ENCODE peak calls at places on chromosomes 2 and 18, in ten cellular contexts. V is spleen; N is mucosa of descending colon; W is colonic mucosa; Z is heart right ventricle; O is astrocyte; B is gastrocnemius medialis; F is CD8-positive, alpha-beta T cell; L is keratinocyte; R is GM23248. E is an unnamed sample.
A peak's percentile ranks its signal among the peaks of the same experiment; 100 is the strongest.

GRCh38 chr2:120306091-120306490 is 39.8 kb upstream of the INHBB start:
- DNase-seq in V (no peak), N (no peak), W (no peak), Z (no peak), O (no peak), B (no peak), F (no peak), L (no peak), R (no peak), E (no peak)

GRCh38 chr18:27695509-27695908 is 481.4 kb downstream of the CDH2 start:
- DNase-seq in V (no peak), N (no peak), W (no peak), Z (no peak), O (peak; percentile 40), B (no peak), F (no peak), L (no peak), R (no peak), E (peak; percentile 50)

GRCh38 chr18:3485153-3486149 is 35.5 kb downstream of the TGIF1 start:
- DNase-seq in V (no peak), N (no peak), W (no peak), Z (no peak), O (peak; percentile 24), B (no peak), F (no peak), L (no peak), R (no peak), E (no peak)

GRCh38 chr18:10020176-10020575 is 106.4 kb downstream of the VAPA start:
- DNase-seq in V (no peak), N (no peak), W (no peak), Z (no peak), O (no peak), B (no peak), F (no peak), L (no peak), R (peak; percentile 10), E (no peak)

GRCh38 chr2:1561793-1562521 is 148.7 kb downstream of the TPO start:
- DNase-seq in V (peak; percentile 73), N (no peak), W (no peak), Z (peak; percentile 47), O (no peak), B (no peak), F (no peak), L (no peak), R (peak; percentile 47), E (no peak)

GRCh38 chr2:126409850-126410249 is 246.1 kb upstream of the GYPC start:
- DNase-seq in V (no peak), N (no peak), W (no peak), Z (no peak), O (no peak), B (no peak), F (no peak), L (no peak), R (no peak), E (no peak)

GRCh38 chr2:73291461-73292315 is 1.7 kb downstream of the EGR4 start:
- DNase-seq in V (peak; percentile 74), N (no peak), W (no peak), Z (no peak), O (no peak), B (no peak), F (no peak), L (no peak), R (no peak), E (no peak)

GRCh38 chr18:77208969-77209368 is 40.7 kb upstream of the GALR1 start:
- DNase-seq in V (no peak), N (no peak), W (no peak), Z (peak; percentile 52), O (peak; percentile 46), B (no peak), F (no peak), L (no peak), R (peak; percentile 80), E (peak; percentile 63)

GRCh38 chr18:36744261-36744876 is 84.4 kb downstream of the TPGS2 start:
- DNase-seq in V (no peak), N (no peak), W (no peak), Z (no peak), O (peak; percentile 70), B (no peak), F (no peak), L (no peak), R (peak; percentile 77), E (no peak)

GRCh38 chr18:58069104-58069503 is 25.1 kb downstream of the NEDD4L start:
- DNase-seq in V (no peak), N (no peak), W (no peak), Z (no peak), O (no peak), B (no peak), F (no peak), L (no peak), R (no peak), E (no peak)

GRCh38 chr2:19020144-19021099 is 338.0 kb downstream of the OSR1 start:
- DNase-seq in V (no peak), N (no peak), W (peak; percentile 38), Z (no peak), O (no peak), B (no peak), F (no peak), L (no peak), R (no peak), E (no peak)

GRCh38 chr2:54809814-54810213 is 86.4 kb downstream of the EML6 start:
- DNase-seq in V (no peak), N (no peak), W (no peak), Z (no peak), O (peak; percentile 70), B (no peak), F (no peak), L (peak; percentile 50), R (peak; percentile 79), E (peak; percentile 37)

GRCh38 chr2:218430721-218431120 is 11.8 kb downstream of the VIL1 start:
- DNase-seq in V (peak; percentile 46), N (no peak), W (no peak), Z (no peak), O (no peak), B (no peak), F (no peak), L (no peak), R (no peak), E (no peak)

GRCh38 chr2:188244383-188244782 is 47.3 kb upstream of the GULP1 start:
- DNase-seq in V (no peak), N (no peak), W (no peak), Z (no peak), O (peak; percentile 8), B (no peak), F (no peak), L (no peak), R (peak; percentile 6), E (no peak)

GRCh38 chr18:3177902-3178687 is 41.7 kb downstream of the MYOM1 start:
- DNase-seq in V (peak; percentile 85), N (no peak), W (peak; percentile 48), Z (peak; percentile 60), O (peak; percentile 31), B (peak; percentile 41), F (no peak), L (no peak), R (no peak), E (peak; percentile 16)

GRCh38 chr18:413263-413662 is 87.2 kb downstream of the COLEC12 start:
- DNase-seq in V (no peak), N (no peak), W (no peak), Z (no peak), O (peak; percentile 58), B (no peak), F (no peak), L (no peak), R (peak; percentile 51), E (peak; percentile 68)

GRCh38 chr2:127254386-127254981 is 34.4 kb upstream of the CYP27C1 start:
- DNase-seq in V (no peak), N (no peak), W (no peak), Z (no peak), O (peak; percentile 64), B (no peak), F (no peak), L (no peak), R (peak; percentile 30), E (peak; percentile 73)

GRCh38 chr2:240478346-240479110 is 43.1 kb downstream of the GPC1 start:
- DNase-seq in V (peak; percentile 58), N (no peak), W (peak; percentile 14), Z (no peak), O (no peak), B (no peak), F (no peak), L (no peak), R (no peak), E (no peak)
- H3K4me1 ChIP-seq in V (no peaks in the 10 kb centered on the region), N (no peaks in the 10 kb centered on the region), W (no peaks in the 10 kb centered on the region), Z (no peaks in the 10 kb centered on the region), O (no peaks in the 10 kb centered on the region), B (no peaks in the 10 kb centered on the region), F (no peaks in the 10 kb centered on the region), L (no peaks in the 10 kb centered on the region), R (no peaks in the 10 kb centered on the region), E (no peaks in the 10 kb centered on the region)

GRCh38 chr2:216606551-216607527 is 26.4 kb upstream of the IGFBP2 start:
- DNase-seq in V (peak; percentile 82), N (no peak), W (no peak), Z (no peak), O (no peak), B (no peak), F (peak; percentile 1), L (no peak), R (no peak), E (no peak)
- H3K4me1 ChIP-seq in V (peaks cover 9% of the 10 kb centered on the region), N (no peaks in the 10 kb centered on the region), W (no peaks in the 10 kb centered on the region), Z (peaks cover 11% of the 10 kb centered on the region), O (no peaks in the 10 kb centered on the region), B (no peaks in the 10 kb centered on the region), F (peaks cover 10% of the 10 kb centered on the region), L (peaks cover 18% of the 10 kb centered on the region), R (no peaks in the 10 kb centered on the region), E (no peaks in the 10 kb centered on the region)

DNA sequence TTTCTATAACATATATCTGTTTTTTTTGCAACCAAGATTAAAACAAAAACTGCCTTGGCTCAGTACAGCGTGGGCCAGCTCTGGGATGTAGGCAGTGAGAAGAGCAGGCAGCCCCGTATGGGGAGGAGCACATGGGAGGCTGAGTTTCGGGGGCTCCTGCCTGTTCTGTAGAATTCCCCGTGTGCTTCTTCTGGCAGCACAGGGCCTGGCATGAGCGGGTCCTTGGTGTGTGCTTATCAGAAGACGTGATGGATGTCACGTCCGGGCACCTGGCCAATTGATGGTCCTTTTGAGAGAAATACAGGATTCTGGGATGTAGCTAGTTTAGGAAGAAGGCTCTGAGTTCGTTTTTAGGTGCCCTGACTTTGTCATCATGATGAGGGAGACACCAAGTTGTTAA is 16.2 kb downstream of the IMPA2 start:
- DNase-seq in V (peak; percentile 57), N (peak; percentile 22), W (no peak), Z (no peak), O (no peak), B (no peak), F (no peak), L (no peak), R (no peak), E (no peak)
- H3K4me1 ChIP-seq in V (peaks cover 27% of the 10 kb centered on the region), N (peaks cover 37% of the 10 kb centered on the region), W (peaks cover 32% of the 10 kb centered on the region), Z (peaks cover 38% of the 10 kb centered on the region), O (peaks cover 10% of the 10 kb centered on the region), B (peaks cover 60% of the 10 kb centered on the region), F (peaks cover 9% of the 10 kb centered on the region), L (peaks cover 20% of the 10 kb centered on the region), R (peaks cover 18% of the 10 kb centered on the region), E (peaks cover 4% of the 10 kb centered on the region)

GRCh38 chr2:99831772-99832171 is 310.6 kb downstream of the AFF3 start:
- DNase-seq in V (no peak), N (no peak), W (no peak), Z (no peak), O (no peak), B (no peak), F (no peak), L (no peak), R (no peak), E (no peak)
- H3K4me1 ChIP-seq in V (peaks cover 19% of the 10 kb centered on the region), N (no peaks in the 10 kb centered on the region), W (no peaks in the 10 kb centered on the region), Z (no peaks in the 10 kb centered on the region), O (no peaks in the 10 kb centered on the region), B (no peaks in the 10 kb centered on the region), F (no peaks in the 10 kb centered on the region), L (no peaks in the 10 kb centered on the region), R (peaks cover 4% of the 10 kb centered on the region), E (no peaks in the 10 kb centered on the region)